ENCODE peak calls at places on chromosomes 1 and 21, in four cellular contexts. D, V, I and G are unnamed samples. For H3K4me1, the result is how much of the 10 kb centered on the place peaks cover.

GRCh38 chr21:38911523-38912354 is 106.0 kb downstream of the ETS2 start:
- DNase-seq in V (no peak), D (peak), I (no peak), G (peak)

GRCh38 chr1:45172015-45172414 is 34.4 kb downstream of the ZSWIM5 start:
- DNase-seq in V (no peak), I (no peak), D (no peak), G (peak)

GRCh38 chr1:220891221-220892085 is 12.2 kb downstream of the HLX start:
- DNase-seq in I (no peak), V (no peak), D (no peak), G (no peak)

GRCh38 chr1:53575141-53575947 is 116.1 kb downstream of the DMRTB1 start:
- DNase-seq in D (no peak), I (peak), V (no peak), G (no peak)

GRCh38 chr1:47411441-47411840 is 4.6 kb upstream of the FOXE3 start:
- DNase-seq in D (no peak), V (no peak), I (no peak), G (no peak)

GRCh38 chr1:7608628-7609295 is 162.3 kb upstream of the VAMP3 start:
- DNase-seq in D (no peak), V (no peak), I (peak), G (no peak)

GRCh38 chr1:45411510-45411899 is 71.3 kb upstream of the MUTYH start:
- DNase-seq in I (no peak), D (no peak), V (no peak), G (no peak)

GRCh38 chr1:202159534-202160371 is 649 bp downstream of the PTPN7 start:
- DNase-seq in I (no peak), D (peak), V (no peak), G (no peak)

GRCh38 chr1:27122652-27123051 is 32.3 kb downstream of the SLC9A1 start:
- DNase-seq in V (no peak), D (peak), I (peak), G (no peak)

GRCh38 chr1:87084247-87084836 is 169.9 kb downstream of the HS2ST1 start:
- DNase-seq in V (peak), I (no peak), D (no peak), G (no peak)

GRCh38 chr1:85259866-85260345 is 444 bp upstream of the C1orf52 start:
- DNase-seq in D (no peak), V (no peak), I (no peak), G (no peak)

GRCh38 chr1:25447547-25447946 is 16.9 kb downstream of the MACO1 start:
- DNase-seq in I (no peak), V (no peak), D (no peak), G (no peak)

GRCh38 chr1:47002211-47002610 is 21.3 kb upstream of the CYP4X1 start:
- DNase-seq in I (no peak), V (no peak), D (no peak), G (no peak)

GRCh38 chr1:110042981-110043380 is 8.6 kb downstream of the STRIP1 start:
- DNase-seq in I (no peak), D (no peak), V (no peak), G (no peak)
- H3K4me1 ChIP-seq in I (under half), D (under half), V (under half), G (under half)

DNA sequence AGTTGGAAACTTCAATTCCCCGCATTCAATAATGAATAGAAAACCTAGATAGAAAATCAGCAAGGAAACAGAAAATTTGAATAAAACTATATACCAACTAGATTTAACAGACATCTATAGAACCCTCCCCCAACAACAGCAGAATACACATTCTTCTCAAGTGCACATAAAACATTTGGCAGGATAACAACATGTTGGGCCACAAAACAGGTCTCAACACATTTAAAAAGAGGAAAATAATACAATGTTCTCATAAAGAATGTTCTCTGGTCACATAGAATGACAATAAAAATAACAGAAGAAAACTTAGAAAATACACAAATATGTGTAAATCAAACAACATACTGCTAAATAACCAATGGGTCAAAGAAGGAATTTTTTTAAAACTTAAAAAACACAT is 24.9 kb downstream of the ITGB3BP start:
- DNase-seq in I (no peak), D (no peak), V (no peak), G (no peak)
- TF ChIP-seq CTCF in I (no peak), D (no peak), V (no peak), G (no peak)

GRCh38 chr1:226723640-226724532 is 15.2 kb downstream of the ITPKB start:
- DNase-seq in D (no peak), I (no peak), V (no peak), G (no peak)
- H3K4me1 ChIP-seq in D (under half), I (under half), V (under half), G (under half)

DNA sequence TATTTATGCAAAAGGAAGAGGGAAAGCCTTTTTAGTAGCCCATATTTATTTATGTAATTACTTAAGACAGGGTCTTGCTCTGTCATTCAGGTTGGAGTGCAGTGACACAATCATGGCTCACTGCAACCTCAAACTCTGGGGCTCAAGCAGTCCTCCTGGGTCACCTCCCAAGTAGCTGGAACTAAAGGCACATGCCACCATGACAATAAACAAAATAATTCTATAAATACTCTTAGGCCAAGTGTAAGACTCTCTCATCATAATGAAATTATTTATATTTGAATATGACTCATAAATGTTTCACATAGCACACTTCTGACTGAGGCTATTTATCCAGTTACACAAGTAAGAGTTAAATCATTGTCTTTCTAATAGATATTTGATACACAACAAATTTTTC is 314.7 kb downstream of the AMY1C start:
- DNase-seq in I (no peak), V (no peak), D (no peak), G (no peak)
- TF ChIP-seq CTCF in I (no peak), V (no peak), D (no peak), G (no peak)

GRCh38 chr1:235098547-235098946 is 30.1 kb downstream of the TOMM20 start:
- DNase-seq in I (no peak), V (no peak), D (no peak), G (no peak)
- H3K4me1 ChIP-seq in I (under half), V (under half), D (under half), G (under half)